ENCODE peak calls at places on chromosomes 12 and 14, in six cellular contexts. X, C, H, K, V and T are unnamed samples.

GRCh38 chr12:132278421-132279183 is 50.8 kb downstream of the GALNT9 start:
- DNase-seq in X (no peak), C (no peak), H (no peak), K (no peak), V (no peak), T (no peak)

GRCh38 chr12:95739561-95740313 is 50.8 kb downstream of the NTN4 start:
- DNase-seq in X (peak), C (no peak), H (no peak), K (no peak), V (no peak), T (no peak)

GRCh38 chr14:34046799-34047520 is 96.1 kb upstream of the EGLN3 start:
- DNase-seq in X (no peak), C (no peak), H (no peak), K (no peak), V (no peak), T (no peak)

GRCh38 chr14:101198398-101199027 is 295.0 kb upstream of the RTL1 start:
- DNase-seq in X (peak), C (no peak), H (no peak), K (no peak), V (no peak), T (no peak)

GRCh38 chr14:78530078-78530477 is 359.9 kb downstream of the NRXN3 start:
- DNase-seq in X (no peak), C (no peak), H (no peak), K (no peak), V (peak), T (no peak)

GRCh38 chr14:54003064-54003463 is 46.4 kb upstream of the BMP4 start:
- DNase-seq in X (no peak), C (no peak), H (no peak), K (no peak), V (no peak), T (no peak)

GRCh38 chr14:22458737-22459136 is 130.3 kb downstream of the DAD1 start:
- DNase-seq in X (no peak), C (no peak), H (no peak), K (no peak), V (no peak), T (no peak)

GRCh38 chr12:65615091-65615490 is 209.2 kb upstream of the HMGA2 start:
- DNase-seq in X (no peak), C (no peak), H (no peak), K (no peak), V (no peak), T (no peak)

GRCh38 chr14:50659327-50659974 is 8.7 kb downstream of the SAV1 start:
- DNase-seq in X (no peak), C (no peak), H (no peak), K (no peak), V (no peak), T (no peak)

GRCh38 chr12:52044284-52044983 is 6.8 kb upstream of the NR4A1 start:
- DNase-seq in X (peak), C (peak), H (no peak), K (no peak), V (no peak), T (peak)

GRCh38 chr12:128076188-128076587 is 190.8 kb upstream of the TMEM132C start:
- DNase-seq in X (no peak), C (no peak), H (no peak), K (peak), V (no peak), T (no peak)

GRCh38 chr12:46430340-46430948 is 57.9 kb upstream of the SLC38A2 start:
- DNase-seq in X (no peak), C (no peak), H (no peak), K (peak), V (no peak), T (no peak)

GRCh38 chr12:38811814-38812356 is 93.5 kb downstream of the CPNE8 start:
- DNase-seq in X (no peak), C (no peak), H (no peak), K (no peak), V (no peak), T (no peak)